ENCODE peak calls at places on chromosomes 11 and 22, in four cellular contexts. J is HFFc6, Q is KG1, F is endothelial cell. N is an unnamed sample.
A peak's percentile ranks its signal among the peaks of the same experiment; 100 is the strongest.

GRCh38 chr22:47692811-47693210 is 930.4 kb downstream of the TBC1D22A start:
- DNase-seq in F (no peak), J (no peak), Q (no peak), N (no peak)

GRCh38 chr22:39150848-39151215 is 1.6 kb downstream of the CBX7 start:
- DNase-seq in J (no peak), Q (no peak), F (no peak), N (peak; percentile 25)

GRCh38 chr11:68021167-68021787 is 9.2 kb upstream of the NDUFS8 start:
- DNase-seq in Q (no peak), J (no peak), F (no peak), N (peak; percentile 47)

GRCh38 chr11:13338437-13339069 is 61.0 kb downstream of the BMAL1 start:
- DNase-seq in Q (no peak), F (no peak), J (peak; percentile 58), N (peak; percentile 37)

GRCh38 chr11:78381867-78382266 is 35.8 kb downstream of the GAB2 start:
- DNase-seq in J (no peak), Q (no peak), F (no peak), N (no peak)

GRCh38 chr11:67105964-67106363 is 13.1 kb upstream of the KDM2A start:
- DNase-seq in F (no peak), J (no peak), Q (no peak), N (no peak)

GRCh38 chr11:45091563-45092392 is 54.7 kb upstream of the PRDM11 start:
- DNase-seq in F (peak; percentile 28), Q (no peak), J (no peak), N (no peak)

GRCh38 chr22:44538071-44538470 is 40.0 kb upstream of the RTL6 start:
- DNase-seq in Q (no peak), F (no peak), J (no peak), N (peak; percentile 33)

GRCh38 chr11:133828861-133829260 is 16.5 kb downstream of the SPATA19 start:
- DNase-seq in J (no peak), F (no peak), Q (no peak), N (no peak)

GRCh38 chr22:50189184-50189848 is 3.6 kb downstream of the TRABD start:
- DNase-seq in J (no peak), F (no peak), Q (no peak), N (no peak)

GRCh38 chr11:111978028-111978771 is 41.1 kb downstream of the DIXDC1 start:
- DNase-seq in Q (no peak), F (peak; percentile 13), J (peak; percentile 74), N (peak; percentile 86)

GRCh38 chr22:44037519-44038370 is 13.6 kb downstream of the PARVB start:
- DNase-seq in Q (no peak), J (peak; percentile 94), F (no peak), N (peak; percentile 89)

GRCh38 chr11:102407901-102408300 is 44.7 kb downstream of the TMEM123 start:
- DNase-seq in J (no peak), F (no peak), Q (no peak), N (no peak)

GRCh38 chr11:110148775-110149744 is 55.9 kb downstream of the ZC3H12C start:
- DNase-seq in Q (no peak), F (no peak), J (peak; percentile 47), N (peak; percentile 69)

GRCh38 chr11:120807414-120808150 is 216.3 kb upstream of the TBCEL start:
- DNase-seq in F (no peak), J (peak; percentile 77), Q (no peak), N (peak; percentile 47)

GRCh38 chr22:49916851-49917250 is 1.4 kb downstream of the ALG12 start:
- DNase-seq in J (no peak), F (no peak), Q (no peak), N (no peak)

GRCh38 chr22:32034275-32034674 is 8.8 kb upstream of the SLC5A1 start:
- DNase-seq in F (no peak), J (no peak), Q (no peak), N (no peak)

GRCh38 chr11:102637731-102638130 is 12.6 kb upstream of the MMP20 start:
- DNase-seq in J (no peak), F (no peak), Q (no peak), N (no peak)

GRCh38 chr11:8317164-8317563 is 53.5 kb upstream of the LMO1 start:
- DNase-seq in J (no peak), F (no peak), Q (no peak), N (peak; percentile 14)

GRCh38 chr11:74288161-74288560 is 23.3 kb downstream of the P4HA3 start:
- DNase-seq in F (no peak), Q (no peak), J (peak; percentile 83), N (peak; percentile 94)

GRCh38 chr11:68942751-68943271 is 38.0 kb downstream of the MRGPRD start:
- DNase-seq in Q (no peak), J (no peak), F (no peak), N (no peak)

GRCh38 chr11:47912843-47913437 is 64.8 kb upstream of the NUP160 start:
- DNase-seq in F (no peak), J (no peak), Q (no peak), N (no peak)

GRCh38 chr11:24880962-24881361 is 384.1 kb downstream of the LUZP2 start:
- DNase-seq in J (no peak), Q (no peak), F (no peak), N (no peak)

GRCh38 chr11:16406226-16406625 is 49.9 kb upstream of the SOX6 start:
- DNase-seq in J (no peak), F (no peak), Q (no peak), N (peak; percentile 0)

GRCh38 chr11:92482502-92482901 is 257.9 kb downstream of the FAT3 start:
- DNase-seq in F (no peak), J (no peak), Q (no peak), N (no peak)

GRCh38 chr11:1759151-1759850 is 4.4 kb downstream of the CTSD start:
- DNase-seq in F (no peak), Q (no peak), J (no peak), N (no peak)

GRCh38 chr11:69558519-69558941 is 77.1 kb downstream of the LINC01488 start:
- DNase-seq in Q (no peak), J (no peak), F (no peak), N (no peak)

GRCh38 chr22:39938509-39938908 is 21.7 kb upstream of the TMA7B start:
- DNase-seq in Q (no peak), J (no peak), F (no peak), N (no peak)

GRCh38 chr22:45977003-45977395 is at the start of gene WNT7B:
- DNase-seq in Q (no peak), J (no peak), F (no peak), N (no peak)

GRCh38 chr11:76159983-76160661 is 46.2 kb downstream of the WNT11 start:
- DNase-seq in J (no peak), F (no peak), Q (no peak), N (no peak)

GRCh38 chr11:17906436-17906835 is 106.4 kb downstream of the SERGEF start:
- DNase-seq in Q (no peak), F (peak; percentile 20), J (no peak), N (no peak)

GRCh38 chr11:31656051-31656450 is 146.5 kb downstream of the ELP4 start:
- DNase-seq in F (no peak), J (peak; percentile 18), Q (no peak), N (no peak)

GRCh38 chr22:49156662-49157285 is 670.9 kb downstream of the BRD1 start:
- DNase-seq in Q (no peak), F (no peak), J (no peak), N (no peak)

GRCh38 chr11:72577271-72577681 is 96.9 kb downstream of the PDE2A start:
- DNase-seq in F (no peak), Q (no peak), J (no peak), N (no peak)